ENCODE peak calls at places on chromosomes 6 and 20, in four cellular contexts. One of them, this sample, is unnamed.
A peak's percentile ranks its signal among the peaks of the same experiment; 100 is the strongest.

GRCh38 chr6:125918681-125919566 is 37.6 kb upstream of the HINT3 start:
- DNase-seq in K562: no peak
- DNase-seq in HepG2: peak; percentile 97
- DNase-seq in GM12878: peak; percentile 93
- DNase-seq in this sample: peak; percentile 91

GRCh38 chr6:41748542-41748941 is 1.3 kb upstream of the PGC start:
- DNase-seq in GM12878: no peak
- DNase-seq in HepG2: peak; percentile 73
- DNase-seq in K562: no peak
- DNase-seq in this sample: no peak

GRCh38 chr6:392441-393390 is 1.2 kb downstream of the IRF4 start:
- DNase-seq in GM12878: no peak
- DNase-seq in HepG2: no peak
- DNase-seq in K562: no peak
- DNase-seq in this sample: no peak

GRCh38 chr20:15846446-15846845 is 726.8 kb downstream of the KIF16B start:
- DNase-seq in GM12878: no peak
- DNase-seq in HepG2: no peak
- DNase-seq in K562: no peak
- DNase-seq in this sample: no peak

GRCh38 chr20:36481380-36482043 is 59.8 kb upstream of the MYL9 start:
- DNase-seq in K562: no peak
- DNase-seq in GM12878: no peak
- DNase-seq in HepG2: no peak
- DNase-seq in this sample: no peak

GRCh38 chr6:106097368-106098231 is 11.5 kb downstream of the PRDM1 start:
- DNase-seq in GM12878: peak; percentile 78
- DNase-seq in K562: peak; percentile 56
- DNase-seq in HepG2: no peak
- DNase-seq in this sample: peak; percentile 65

GRCh38 chr6:113858605-113859348 is 1.6 kb downstream of the MARCKS start:
- DNase-seq in GM12878: peak; percentile 87
- DNase-seq in HepG2: peak; percentile 89
- DNase-seq in K562: peak; percentile 73
- DNase-seq in this sample: peak; percentile 92

GRCh38 chr6:100996409-100996808 is 115.3 kb upstream of the ASCC3 start:
- DNase-seq in GM12878: no peak
- DNase-seq in K562: no peak
- DNase-seq in HepG2: no peak
- DNase-seq in this sample: no peak

GRCh38 chr6:125485757-125486156 is 184.0 kb upstream of the HDDC2 start:
- DNase-seq in HepG2: no peak
- DNase-seq in K562: no peak
- DNase-seq in GM12878: no peak
- DNase-seq in this sample: no peak

GRCh38 chr6:56808871-56809359 is 146.0 kb upstream of the BEND6 start:
- DNase-seq in GM12878: no peak
- DNase-seq in HepG2: no peak
- DNase-seq in K562: no peak
- DNase-seq in this sample: no peak

GRCh38 chr6:25193147-25193864 is 85.9 kb upstream of the CARMIL1 start:
- DNase-seq in HepG2: no peak
- DNase-seq in GM12878: no peak
- DNase-seq in K562: no peak
- DNase-seq in this sample: peak; percentile 96

GRCh38 chr6:7373739-7374138 is 15.8 kb downstream of the CAGE1 start:
- DNase-seq in HepG2: no peak
- DNase-seq in K562: no peak
- DNase-seq in GM12878: no peak
- DNase-seq in this sample: no peak

GRCh38 chr6:116975600-116975999 is 98.6 kb downstream of the RFX6 start:
- DNase-seq in K562: no peak
- DNase-seq in HepG2: no peak
- DNase-seq in GM12878: no peak
- DNase-seq in this sample: no peak

GRCh38 chr20:46084805-46085792 is 4.7 kb downstream of the NCOA5 start:
- DNase-seq in HepG2: peak; percentile 73
- DNase-seq in GM12878: no peak
- DNase-seq in K562: peak; percentile 66
- DNase-seq in this sample: peak; percentile 13

GRCh38 chr6:53813096-53813495 is 18.3 kb downstream of the LRRC1 start:
- DNase-seq in HepG2: no peak
- DNase-seq in K562: no peak
- DNase-seq in GM12878: no peak
- DNase-seq in this sample: peak; percentile 53

GRCh38 chr20:5862703-5863039 is 87.7 kb downstream of the TRMT6 start:
- DNase-seq in HepG2: no peak
- DNase-seq in GM12878: no peak
- DNase-seq in K562: no peak
- DNase-seq in this sample: peak; percentile 11

GRCh38 chr20:18258126-18258860 is 30.0 kb upstream of the ZNF133 start:
- DNase-seq in K562: no peak
- DNase-seq in HepG2: peak; percentile 39
- DNase-seq in GM12878: no peak
- DNase-seq in this sample: no peak

GRCh38 chr6:3939559-3939958 is 90.4 kb downstream of the FAM50B start:
- DNase-seq in HepG2: no peak
- DNase-seq in K562: no peak
- DNase-seq in GM12878: no peak
- DNase-seq in this sample: no peak

GRCh38 chr6:23656826-23657225 is 469.2 kb upstream of the NRSN1 start:
- DNase-seq in GM12878: no peak
- DNase-seq in K562: no peak
- DNase-seq in HepG2: no peak
- DNase-seq in this sample: no peak

GRCh38 chr20:46893051-46893450 is 1.6 kb upstream of the EYA2 start:
- DNase-seq in K562: no peak
- DNase-seq in HepG2: no peak
- DNase-seq in GM12878: no peak
- DNase-seq in this sample: no peak

GRCh38 chr6:156741287-156742073 is 35.7 kb upstream of the ARID1B start:
- DNase-seq in GM12878: no peak
- DNase-seq in HepG2: no peak
- DNase-seq in K562: no peak
- DNase-seq in this sample: no peak

GRCh38 chr20:32184953-32185603 is 22.5 kb downstream of the PLAGL2 start:
- DNase-seq in HepG2: no peak
- DNase-seq in K562: no peak
- DNase-seq in GM12878: no peak
- DNase-seq in this sample: no peak

GRCh38 chr6:161186173-161186769 is 87.6 kb downstream of the AGPAT4 start:
- DNase-seq in K562: no peak
- DNase-seq in HepG2: no peak
- DNase-seq in GM12878: no peak
- DNase-seq in this sample: no peak

GRCh38 chr20:47502801-47503239 is 1.1 kb downstream of the NCOA3 start:
- DNase-seq in GM12878: no peak
- DNase-seq in K562: peak; percentile 37
- DNase-seq in HepG2: peak; percentile 52
- DNase-seq in this sample: peak; percentile 58

GRCh38 chr6:132972971-132973370 is 158.6 kb downstream of the RPS12 start:
- DNase-seq in HepG2: no peak
- DNase-seq in K562: no peak
- DNase-seq in GM12878: no peak
- DNase-seq in this sample: no peak

GRCh38 chr6:37845026-37845911 is 25.7 kb downstream of the ZFAND3 start:
- DNase-seq in GM12878: no peak
- DNase-seq in HepG2: no peak
- DNase-seq in K562: no peak
- DNase-seq in this sample: no peak

GRCh38 chr6:37850728-37851285 is 31.3 kb downstream of the ZFAND3 start:
- DNase-seq in GM12878: no peak
- DNase-seq in K562: no peak
- DNase-seq in HepG2: no peak
- DNase-seq in this sample: no peak

GRCh38 chr6:37850243-37850642 is 30.7 kb downstream of the ZFAND3 start:
- DNase-seq in K562: no peak
- DNase-seq in GM12878: no peak
- DNase-seq in HepG2: no peak
- DNase-seq in this sample: no peak

GRCh38 chr6:37847704-37848103 is 28.2 kb downstream of the ZFAND3 start:
- DNase-seq in K562: no peak
- DNase-seq in GM12878: no peak
- DNase-seq in HepG2: no peak
- DNase-seq in this sample: no peak

GRCh38 chr6:37845930-37846329 is 26.4 kb downstream of the ZFAND3 start:
- DNase-seq in K562: no peak
- DNase-seq in GM12878: no peak
- DNase-seq in HepG2: no peak
- DNase-seq in this sample: no peak
- H4K20me1 ChIP-seq in K562: peaks cover 6% of the 10 kb centered on the region
- H4K20me1 ChIP-seq in GM12878: no peaks in the 10 kb centered on the region
- H4K20me1 ChIP-seq in HepG2: peaks cover 21% of the 10 kb centered on the region
- H4K20me1 ChIP-seq in this sample: peaks cover 13% of the 10 kb centered on the region

GRCh38 chr20:57564180-57564802 is 3.4 kb downstream of the PCK1 start:
- DNase-seq in K562: no peak
- DNase-seq in GM12878: no peak
- DNase-seq in HepG2: no peak
- DNase-seq in this sample: no peak
- TF ChIP-seq MYC in K562: no peak
- TF ChIP-seq MYC in GM12878: no peak
- TF ChIP-seq MYC in HepG2: no peak
- TF ChIP-seq MYC in this sample: no peak

GRCh38 chr6:35034411-35035171 is 106.5 kb downstream of the TCP11 start:
- DNase-seq in GM12878: no peak
- DNase-seq in K562: no peak
- DNase-seq in HepG2: no peak
- DNase-seq in this sample: peak; percentile 88

GRCh38 chr6:35035481-35036030 is 105.6 kb downstream of the TCP11 start:
- DNase-seq in HepG2: no peak
- DNase-seq in GM12878: no peak
- DNase-seq in K562: no peak
- DNase-seq in this sample: peak; percentile 59

GRCh38 chr6:35031611-35032529 is 109.3 kb downstream of the TCP11 start:
- DNase-seq in GM12878: no peak
- DNase-seq in HepG2: peak; percentile 79
- DNase-seq in K562: no peak
- DNase-seq in this sample: no peak

GRCh38 chr6:35036059-35036827 is 104.9 kb downstream of the TCP11 start:
- DNase-seq in GM12878: no peak
- DNase-seq in HepG2: no peak
- DNase-seq in K562: no peak
- DNase-seq in this sample: no peak

DNA sequence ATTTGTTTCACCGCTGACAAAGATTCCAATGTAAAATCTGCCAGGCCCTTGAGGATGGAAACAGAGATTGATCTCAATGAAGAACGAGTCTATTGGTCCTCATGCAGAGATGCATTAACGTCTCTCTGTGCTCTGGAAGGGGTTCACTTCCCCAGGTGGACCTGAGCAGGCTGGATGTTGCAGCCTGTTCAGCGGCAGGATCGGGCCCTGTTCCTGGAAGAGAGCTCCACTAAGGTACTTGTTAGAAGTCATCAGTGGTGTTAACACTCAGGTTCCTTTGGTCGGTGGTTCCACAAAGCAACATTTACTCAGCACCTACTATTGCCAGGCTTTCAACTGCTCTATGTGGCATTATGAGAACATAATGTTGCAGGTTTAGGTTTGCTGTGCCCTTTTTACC is 107.5 kb downstream of the TCP11 start:
- DNase-seq in HepG2: no peak
- DNase-seq in K562: no peak
- DNase-seq in GM12878: no peak
- DNase-seq in this sample: no peak
- H3K27ac ChIP-seq in HepG2: no peak overlapping the region
- H3K27ac ChIP-seq in K562: no peak overlapping the region
- H3K27ac ChIP-seq in GM12878: no peak overlapping the region
- H3K27ac ChIP-seq in this sample: no peak overlapping the region

DNA sequence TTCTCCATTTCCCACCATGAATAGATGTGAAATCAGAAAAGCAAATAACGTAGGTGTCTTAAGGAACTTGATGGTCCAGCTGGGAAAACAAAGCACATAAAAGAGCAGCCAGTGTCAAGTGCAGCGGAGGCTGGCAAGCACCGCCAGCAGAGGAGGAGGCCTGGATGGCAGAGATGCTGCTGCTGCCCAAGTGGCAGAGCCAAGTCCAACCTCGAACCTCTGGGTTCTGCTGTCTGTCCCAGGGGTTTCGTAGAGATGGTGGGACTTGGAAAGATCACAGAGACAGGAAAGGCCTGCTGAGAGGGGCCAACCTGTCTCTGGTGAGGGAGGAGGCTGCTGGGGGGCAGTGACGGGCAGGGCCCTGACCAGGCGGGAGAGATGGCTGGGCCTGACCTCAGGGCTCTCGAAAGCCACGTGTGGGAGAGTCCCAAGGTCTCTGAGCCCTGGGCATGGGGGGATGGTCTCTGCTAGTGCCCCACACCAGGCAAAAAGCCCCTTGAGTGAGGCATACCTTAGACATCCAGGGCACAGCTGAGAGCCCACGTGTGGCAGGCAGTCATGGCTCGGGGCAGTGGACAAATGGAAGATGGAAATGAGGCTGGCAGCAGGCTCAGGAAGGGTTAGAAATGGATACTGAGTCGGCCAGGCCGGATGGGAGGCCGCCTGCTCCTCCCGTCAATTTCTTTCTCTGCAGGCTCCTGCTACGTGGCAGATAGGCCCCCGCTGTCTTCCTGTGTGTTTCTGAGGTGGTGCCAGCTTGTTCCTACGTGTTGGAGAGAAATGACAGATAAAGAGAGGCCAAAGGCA is 77.2 kb downstream of the TCP11 start:
- DNase-seq in K562: no peak
- DNase-seq in HepG2: no peak
- DNase-seq in GM12878: no peak
- DNase-seq in this sample: no peak
- H4K20me1 ChIP-seq in K562: peaks cover 3% of the 10 kb centered on the region
- H4K20me1 ChIP-seq in HepG2: no peaks in the 10 kb centered on the region
- H4K20me1 ChIP-seq in GM12878: no peaks in the 10 kb centered on the region
- H4K20me1 ChIP-seq in this sample: no peaks in the 10 kb centered on the region

GRCh38 chr6:82237013-82237412 is 10.5 kb downstream of the IBTK start:
- DNase-seq in K562: no peak
- DNase-seq in GM12878: no peak
- DNase-seq in HepG2: no peak
- DNase-seq in this sample: peak; percentile 12
- TF ChIP-seq MYC in K562: no peak
- TF ChIP-seq MYC in GM12878: no peak
- TF ChIP-seq MYC in HepG2: no peak
- TF ChIP-seq MYC in this sample: no peak

GRCh38 chr6:16432075-16433032 is 194.0 kb downstream of the GMPR start:
- DNase-seq in K562: no peak
- DNase-seq in GM12878: peak; percentile 77
- DNase-seq in HepG2: no peak
- DNase-seq in this sample: peak; percentile 39
- H3K27ac ChIP-seq in K562: no peak overlapping the region
- H3K27ac ChIP-seq in GM12878: peak overlapping the region; percentile 39
- H3K27ac ChIP-seq in HepG2: no peak overlapping the region
- H3K27ac ChIP-seq in this sample: no peak overlapping the region

DNA sequence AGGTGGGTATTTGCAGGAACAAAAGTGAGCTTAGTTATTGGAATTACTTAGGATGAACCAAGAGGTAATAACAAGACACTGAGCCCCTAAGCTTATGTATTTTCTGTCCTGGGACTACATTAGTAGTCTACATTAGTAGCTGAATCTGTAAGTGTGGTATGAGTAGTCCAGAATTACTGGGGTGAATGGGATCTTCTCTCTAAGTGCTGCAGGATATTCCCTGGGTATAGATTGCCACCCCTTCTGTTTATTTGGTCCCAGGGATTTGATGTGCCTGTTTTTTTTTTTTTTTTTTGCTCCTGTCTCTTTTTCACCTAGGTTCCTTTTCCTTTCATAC is 5.9 kb downstream of the CD2AP start:
- DNase-seq in HepG2: no peak
- DNase-seq in GM12878: no peak
- DNase-seq in K562: no peak
- DNase-seq in this sample: no peak
- H4K20me1 ChIP-seq in HepG2: peaks cover 61% of the 10 kb centered on the region
- H4K20me1 ChIP-seq in GM12878: no peaks in the 10 kb centered on the region
- H4K20me1 ChIP-seq in K562: peaks cover 23% of the 10 kb centered on the region
- H4K20me1 ChIP-seq in this sample: peaks cover 13% of the 10 kb centered on the region

This sample was measured in endothelial cell of umbilical vein.